ENCODE peak calls at places on chromosomes 16 and 17, in six cellular contexts. C, N, I, M, B and T are unnamed samples.

GRCh38 chr17:4087911-4088693 is 54.7 kb downstream of the ZZEF1 start:
- DNase-seq in C (no peak), N (peak; percentile 62), I (no peak), M (no peak), B (no peak), T (no peak)

GRCh38 chr17:81457917-81458555 is 54.6 kb downstream of the ACTG1 start:
- DNase-seq in C (no peak), N (no peak), I (no peak), M (no peak), B (no peak), T (no peak)

GRCh38 chr16:84545114-84545737 is 40.8 kb upstream of the MEAK7 start:
- DNase-seq in C (no peak), N (no peak), I (no peak), M (no peak), B (no peak), T (no peak)

GRCh38 chr17:48593840-48594411 is 347 bp upstream of the HOXB5 start:
- DNase-seq in C (peak; percentile 82), N (peak; percentile 83), I (peak; percentile 74), M (peak; percentile 73), B (peak; percentile 88), T (peak; percentile 73)

GRCh38 chr17:77332981-77333685 is 192.4 kb downstream of the SEC14L1 start:
- DNase-seq in C (peak; percentile 13), N (peak; percentile 94), I (peak; percentile 20), M (peak; percentile 72), B (peak; percentile 84), T (no peak)

GRCh38 chr17:69581061-69581955 is 166.8 kb downstream of the MAP2K6 start:
- DNase-seq in C (no peak), N (peak; percentile 39), I (no peak), M (no peak), B (peak; percentile 58), T (no peak)

GRCh38 chr17:65103896-65104295 is 33.3 kb upstream of the RGS9 start:
- DNase-seq in C (no peak), N (no peak), I (no peak), M (peak; percentile 16), B (peak; percentile 50), T (no peak)

GRCh38 chr16:57260294-57260929 is 15.4 kb downstream of the ARL2BP start:
- DNase-seq in C (no peak), N (peak; percentile 67), I (peak; percentile 24), M (peak; percentile 77), B (peak; percentile 60), T (peak; percentile 35)

GRCh38 chr17:44733753-44734152 is 25.0 kb upstream of the ADAM11 start:
- DNase-seq in C (no peak), N (no peak), I (no peak), M (no peak), B (no peak), T (no peak)

GRCh38 chr16:35391328-35391727 is 1931.9 kb downstream of the TP53TG3F start:
- DNase-seq in C (no peak), N (no peak), I (no peak), M (peak; percentile 39), B (no peak), T (no peak)

GRCh38 chr17:82881900-82882714 is 42.3 kb upstream of the ZNF750 start:
- DNase-seq in C (no peak), N (no peak), I (peak; percentile 63), M (no peak), B (no peak), T (no peak)

GRCh38 chr17:1787301-1787902 is 25.5 kb downstream of the SERPINF1 start:
- DNase-seq in C (no peak), N (peak; percentile 92), I (peak; percentile 43), M (peak; percentile 91), B (peak; percentile 84), T (no peak)

GRCh38 chr17:45639297-45639849 is 144.7 kb upstream of the CRHR1 start:
- DNase-seq in C (no peak), N (no peak), I (no peak), M (no peak), B (no peak), T (no peak)

GRCh38 chr16:2701713-2702437 is 18.1 kb downstream of the PRSS27 start:
- DNase-seq in C (no peak), N (no peak), I (no peak), M (no peak), B (no peak), T (no peak)

GRCh38 chr17:59668816-59669215 is 38.4 kb downstream of the PTRH2 start:
- DNase-seq in C (no peak), N (peak; percentile 98), I (no peak), M (peak; percentile 86), B (peak; percentile 98), T (no peak)

GRCh38 chr16:777826-778225 is 10.4 kb downstream of the RPUSD1 start:
- DNase-seq in C (no peak), N (peak; percentile 14), I (no peak), M (no peak), B (no peak), T (no peak)

GRCh38 chr17:12256380-12256995 is 235.8 kb downstream of the MAP2K4 start:
- DNase-seq in C (no peak), N (peak; percentile 23), I (peak; percentile 53), M (peak; percentile 75), B (peak; percentile 38), T (no peak)

GRCh38 chr17:80477647-80478478 is 1.5 kb upstream of the NPTX1 start:
- DNase-seq in C (no peak), N (no peak), I (no peak), M (peak; percentile 52), B (no peak), T (peak; percentile 29)

GRCh38 chr17:69870091-69870530 is 204.9 kb upstream of the KCNJ16 start:
- DNase-seq in C (no peak), N (peak; percentile 91), I (no peak), M (no peak), B (no peak), T (no peak)

GRCh38 chr17:74961657-74962360 is 10.8 kb downstream of the HID1 start:
- DNase-seq in C (peak; percentile 76), N (peak; percentile 47), I (peak; percentile 93), M (peak; percentile 91), B (peak; percentile 79), T (peak; percentile 74)
- TF ChIP-seq CTCF in C (peak; percentile 89), N (peak; percentile 70), I (peak; percentile 81), M (peak; percentile 62), B (peak; percentile 64), T (peak; percentile 83)

DNA sequence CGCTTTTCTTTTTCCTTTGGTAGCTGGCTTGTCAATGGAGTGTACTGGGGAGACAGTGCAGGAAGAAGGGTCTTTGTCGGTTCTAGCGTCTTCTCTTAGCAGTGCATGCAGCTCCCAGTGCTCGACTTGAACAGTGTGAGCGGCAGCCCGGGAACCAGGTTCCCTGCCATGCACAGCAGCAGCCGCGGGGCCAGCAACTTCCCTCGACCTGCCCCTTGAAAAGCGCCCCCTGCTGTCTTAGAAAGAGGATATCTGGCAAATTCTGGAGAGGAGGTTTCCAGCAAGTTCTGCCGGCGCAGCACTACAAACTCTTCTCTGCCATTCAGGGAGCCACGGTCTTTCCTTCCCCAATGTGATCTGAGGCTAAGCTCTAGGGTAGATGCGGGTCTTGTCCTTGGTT is 451.5 kb downstream of the PMP22 start:
- DNase-seq in C (no peak), N (no peak), I (no peak), M (peak; percentile 22), B (no peak), T (no peak)
- TF ChIP-seq CTCF in C (peak; percentile 23), N (no peak), I (no peak), M (no peak), B (no peak), T (peak; percentile 36)

GRCh38 chr16:13168091-13168572 is 266.7 kb downstream of the SHISA9 start:
- DNase-seq in C (no peak), N (no peak), I (no peak), M (no peak), B (no peak), T (no peak)

GRCh38 chr16:13165024-13165423 is 263.6 kb downstream of the SHISA9 start:
- DNase-seq in C (no peak), N (no peak), I (no peak), M (no peak), B (no peak), T (no peak)
- TF ChIP-seq CTCF in C (no peak), N (no peak), I (no peak), M (no peak), B (no peak), T (no peak)

DNA sequence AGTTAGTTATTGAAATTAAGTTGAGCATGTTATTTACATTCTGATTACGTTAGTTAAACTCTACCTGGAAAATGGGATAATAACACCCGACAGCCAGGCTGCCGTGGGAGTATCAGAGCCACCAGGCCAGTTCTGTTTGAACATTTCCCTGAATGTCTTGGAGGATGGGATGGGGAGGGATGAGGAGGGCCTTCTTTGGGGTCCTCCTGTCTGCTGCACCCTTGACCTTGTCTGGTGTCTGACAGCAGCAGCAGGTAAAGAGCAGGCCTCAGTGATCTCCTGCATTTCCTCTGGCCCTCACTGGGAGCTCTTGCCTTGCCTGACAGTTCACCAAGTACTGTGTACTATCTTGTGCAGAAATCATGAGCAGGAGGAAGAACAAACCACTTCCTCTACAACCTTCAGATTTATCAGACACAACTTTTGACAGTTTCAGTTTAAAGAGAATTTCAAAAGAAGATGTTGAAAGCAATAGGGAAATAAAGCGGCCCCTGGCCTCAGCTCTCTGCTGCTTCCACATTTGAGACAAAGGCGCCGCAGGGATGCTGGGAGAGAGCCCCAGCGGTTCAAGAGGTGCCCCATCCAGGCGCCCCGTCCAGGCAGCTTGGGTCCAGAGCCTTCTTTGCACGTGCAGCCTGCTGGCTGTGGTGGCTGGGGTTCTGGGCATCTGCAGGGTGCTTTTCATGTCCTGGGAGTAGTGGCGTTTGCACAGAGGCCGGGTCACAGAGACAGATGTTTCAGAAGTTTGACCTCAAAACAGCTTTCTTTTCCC is 25.3 kb downstream of the CMIP start:
- DNase-seq in C (no peak), N (no peak), I (peak; percentile 44), M (no peak), B (no peak), T (peak; percentile 31)
- TF ChIP-seq CTCF in C (no peak), N (no peak), I (no peak), M (no peak), B (no peak), T (no peak)

DNA sequence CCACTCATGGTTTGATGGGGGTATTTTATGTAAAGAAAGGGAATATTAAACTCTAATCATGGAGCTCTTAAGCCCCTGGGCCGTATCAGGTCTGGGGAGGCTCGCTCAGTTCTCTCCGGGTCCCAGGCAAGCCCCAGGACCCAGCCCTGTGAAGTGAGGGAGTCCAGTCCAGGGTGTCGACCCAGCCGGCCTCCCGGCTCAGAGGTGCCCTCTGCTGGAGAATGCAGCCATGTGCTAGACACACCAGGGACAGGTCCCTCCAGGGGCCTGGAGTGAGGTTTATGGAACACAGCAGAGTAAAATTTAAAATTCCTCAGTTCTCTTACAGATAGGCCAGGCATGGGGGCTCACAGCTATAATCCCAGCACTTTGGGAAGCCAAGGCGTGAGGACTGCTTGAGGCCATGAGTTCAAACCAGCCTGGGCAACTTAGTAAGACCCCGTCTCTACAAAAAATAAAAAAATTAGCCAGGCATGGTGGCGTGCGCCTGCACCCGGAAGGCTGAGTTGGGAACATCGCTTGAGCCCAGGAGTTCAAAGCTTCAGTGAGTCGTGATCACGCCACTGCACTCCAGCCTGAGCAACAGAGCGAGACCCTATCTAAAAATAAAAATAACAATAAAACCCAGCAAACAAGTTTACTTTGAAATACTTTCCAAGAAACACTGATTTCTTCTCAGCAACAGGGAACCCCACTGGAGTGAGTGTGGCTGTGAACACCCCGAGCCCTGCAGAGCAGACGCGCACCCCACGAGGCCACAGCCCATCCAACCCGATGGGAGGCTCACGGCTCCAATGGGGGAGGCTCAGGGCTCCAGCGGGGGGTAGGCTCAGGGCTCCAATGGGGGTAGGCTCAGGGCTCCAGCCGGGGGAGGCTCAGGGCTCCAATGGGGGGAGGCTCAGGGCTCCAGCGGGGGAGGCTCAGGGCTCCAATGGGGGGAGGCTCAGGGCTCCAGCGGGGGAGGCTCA is 72.2 kb downstream of the ZNF778 start:
- DNase-seq in C (peak; percentile 61), N (peak; percentile 15), I (peak; percentile 83), M (peak; percentile 72), B (peak; percentile 41), T (peak; percentile 66)
- TF ChIP-seq CTCF in C (peak; percentile 82), N (peak; percentile 78), I (peak; percentile 52), M (peak; percentile 93), B (peak; percentile 92), T (peak; percentile 73)

GRCh38 chr16:63530208-63530607 is 1494.0 kb upstream of the CDH8 start:
- DNase-seq in C (no peak), N (no peak), I (no peak), M (peak; percentile 2), B (no peak), T (no peak)
- TF ChIP-seq CTCF in C (no peak), N (no peak), I (no peak), M (peak; percentile 25), B (peak; percentile 18), T (no peak)